ENCODE peak calls at places on chromosomes 6 and 20, in five cellular contexts. R is lower lobe of right lung, Y is iris pigment epithelial cell, P is ELR, Z is A549. B is an unnamed sample.

GRCh38 chr6:117494694-117495318 is 12.3 kb downstream of the DCBLD1 start:
- DNase-seq in R (no peak), Y (no peak), P (peak), Z (peak), B (no peak)

GRCh38 chr6:134035823-134036296 is 16.6 kb downstream of the SLC2A12 start:
- DNase-seq in R (no peak), Y (peak), P (peak), Z (peak), B (no peak)

GRCh38 chr6:29797966-29798365 is 29.7 kb upstream of the HLA-G start:
- DNase-seq in R (no peak), Y (no peak), P (no peak), Z (no peak), B (no peak)

GRCh38 chr6:34571388-34571787 is 15.3 kb upstream of the SPDEF start:
- DNase-seq in R (no peak), Y (no peak), P (no peak), Z (no peak), B (no peak)

GRCh38 chr6:109299695-109300564 is 82.3 kb downstream of the CD164 start:
- DNase-seq in R (no peak), Y (no peak), P (no peak), Z (no peak), B (no peak)

GRCh38 chr6:43758617-43759050 is 11.4 kb upstream of the VEGFA start:
- DNase-seq in R (peak), Y (no peak), P (peak), Z (no peak), B (no peak)

GRCh38 chr20:1895674-1896496 is 678 bp downstream of the SIRPA start:
- DNase-seq in R (peak), Y (peak), P (no peak), Z (no peak), B (no peak)

GRCh38 chr6:76770166-76770565 is 693.1 kb downstream of the HTR1B start:
- DNase-seq in R (no peak), Y (peak), P (no peak), Z (no peak), B (no peak)

GRCh38 chr6:3697609-3698008 is 53.9 kb downstream of the PXDC1 start:
- DNase-seq in R (no peak), Y (peak), P (peak), Z (no peak), B (no peak)

GRCh38 chr6:41815587-41815986 is 28.1 kb downstream of the TOMM6 start:
- DNase-seq in R (no peak), Y (no peak), P (no peak), Z (no peak), B (no peak)

B was measured in 8988T.